ENCODE peak calls at places on chromosomes 6 and 20, in five cellular contexts. N, L, X, M and H are unnamed samples.

GRCh38 chr20:5570031-5570430 is 180.2 kb upstream of the SHLD1 start:
- DNase-seq in N (no peak), L (no peak), X (no peak), M (no peak), H (no peak)

GRCh38 chr20:37670426-37670825 is 23.4 kb upstream of the CTNNBL1 start:
- DNase-seq in L (no peak), X (peak; percentile 56), M (peak; percentile 11), N (no peak), H (no peak)

GRCh38 chr20:49281059-49281912 is 3.4 kb upstream of the ZNFX1 start:
- DNase-seq in M (peak; percentile 69), X (no peak), L (no peak), N (no peak), H (peak; percentile 20)

GRCh38 chr6:107490568-107491058 is 696 bp downstream of the SOBP start:
- DNase-seq in N (no peak), M (no peak), X (no peak), L (peak; percentile 10), H (no peak)

GRCh38 chr20:59752101-59752586 is 147.8 kb downstream of the PHACTR3 start:
- DNase-seq in L (no peak), X (no peak), N (no peak), M (no peak), H (peak; percentile 81)

GRCh38 chr6:21079468-21080048 is 514.0 kb upstream of the SOX4 start:
- DNase-seq in N (no peak), L (no peak), X (no peak), M (no peak), H (no peak)

GRCh38 chr6:70834520-70834919 is 122.3 kb downstream of the B3GAT2 start:
- DNase-seq in M (no peak), L (no peak), X (no peak), N (no peak), H (no peak)

GRCh38 chr6:100999034-100999597 is 118.0 kb upstream of the ASCC3 start:
- DNase-seq in L (no peak), M (no peak), X (no peak), N (no peak), H (no peak)

GRCh38 chr6:127844529-127844928 is 56.3 kb downstream of the THEMIS start:
- DNase-seq in X (no peak), N (no peak), L (no peak), M (no peak), H (no peak)

GRCh38 chr20:53559816-53560215 is 33.8 kb downstream of the ZNF217 start:
- DNase-seq in N (no peak), M (no peak), X (no peak), L (no peak), H (no peak)

GRCh38 chr20:1392443-1392692 is 486 bp downstream of the FKBP1A start:
- DNase-seq in L (no peak), X (no peak), M (no peak), N (no peak), H (no peak)

GRCh38 chr6:143962644-143962929 is 45.5 kb downstream of the PLAGL1 start:
- DNase-seq in L (no peak), X (no peak), N (no peak), M (peak; percentile 42), H (no peak)

GRCh38 chr6:27836080-27836782 is 76.0 kb downstream of the OR2B2 start:
- DNase-seq in X (no peak), L (no peak), M (no peak), N (no peak), H (no peak)

GRCh38 chr6:41371461-41371991 is 36.1 kb downstream of the NCR2 start:
- DNase-seq in X (no peak), N (no peak), L (no peak), M (peak; percentile 56), H (no peak)

GRCh38 chr20:63276956-63277355 is 4.3 kb downstream of the ARFGAP1 start:
- DNase-seq in M (no peak), N (no peak), L (no peak), X (no peak), H (no peak)

GRCh38 chr6:49151033-49151432 is 312.0 kb downstream of the MMUT start:
- DNase-seq in M (no peak), L (no peak), X (no peak), N (no peak), H (no peak)

GRCh38 chr6:52115145-52115741 is 27.8 kb upstream of the PKHD1 start:
- DNase-seq in M (no peak), X (no peak), L (no peak), N (no peak), H (no peak)

GRCh38 chr6:170448317-170448716 is 104.8 kb downstream of the PSMB1 start:
- DNase-seq in X (no peak), M (no peak), N (no peak), L (no peak), H (no peak)

GRCh38 chr6:15340775-15341174 is 94.9 kb downstream of the JARID2 start:
- DNase-seq in N (no peak), L (no peak), X (no peak), M (no peak), H (no peak)

GRCh38 chr20:21147593-21147992 is 21.7 kb downstream of the KIZ start:
- DNase-seq in M (peak; percentile 45), N (no peak), L (no peak), X (no peak), H (no peak)

GRCh38 chr6:88358846-88359245 is 192.7 kb upstream of the CNR1 start:
- DNase-seq in X (no peak), L (no peak), M (no peak), N (no peak), H (no peak)

GRCh38 chr20:44166477-44166876 is 20.5 kb downstream of the JPH2 start:
- DNase-seq in X (no peak), M (peak; percentile 52), N (no peak), L (no peak), H (no peak)

GRCh38 chr20:35404614-35405259 is 7.0 kb downstream of the UQCC1 start:
- DNase-seq in L (no peak), X (no peak), N (peak; percentile 12), M (no peak), H (peak; percentile 34)

GRCh38 chr20:18527836-18528235 is 20.1 kb downstream of the SEC23B start:
- DNase-seq in X (no peak), M (peak; percentile 92), N (no peak), L (no peak), H (no peak)

GRCh38 chr6:36912583-36912982 is 26.8 kb downstream of the C6orf89 start:
- DNase-seq in M (peak; percentile 94), X (no peak), N (peak; percentile 72), L (peak; percentile 70), H (peak; percentile 60)

GRCh38 chr20:47876348-47877056 is 91.2 kb upstream of the SULF2 start:
- DNase-seq in N (no peak), L (no peak), X (no peak), M (no peak), H (no peak)

GRCh38 chr20:32737371-32738223 is 5.7 kb downstream of the COMMD7 start:
- DNase-seq in L (peak; percentile 43), N (peak; percentile 44), X (no peak), M (peak; percentile 88), H (no peak)

GRCh38 chr6:135953800-135954199 is 102.3 kb downstream of the PDE7B start:
- DNase-seq in X (no peak), M (no peak), L (no peak), N (no peak), H (no peak)

GRCh38 chr20:1327241-1327653 is 1.7 kb downstream of the SDCBP2 start:
- DNase-seq in M (peak; percentile 54), L (no peak), X (no peak), N (no peak), H (no peak)

GRCh38 chr6:84764332-84765049 is at the start of gene TBX18:
- DNase-seq in L (peak; percentile 12), X (no peak), M (peak; percentile 99), N (no peak), H (no peak)

GRCh38 chr20:40463171-40463570 is 225.9 kb downstream of the MAFB start:
- DNase-seq in N (no peak), X (no peak), L (no peak), M (no peak), H (no peak)

GRCh38 chr6:16799279-16800193 is 38.3 kb upstream of the ATXN1 start:
- DNase-seq in N (no peak), L (no peak), M (peak; percentile 73), X (no peak), H (no peak)

GRCh38 chr6:169591616-169592015 is 110.2 kb downstream of the WDR27 start:
- DNase-seq in L (no peak), M (no peak), X (no peak), N (no peak), H (no peak)